ENCODE peak calls at places on chromosomes 16 and 17, in six cellular contexts. W is heart left ventricle; Z is hepatocyte; T is uterus; V is GM12864; K is CD4-positive, alpha-beta T cell. J is an unnamed sample.

GRCh38 chr16:87757841-87758426 is 7.9 kb downstream of the KLHDC4 start:
- DNase-seq in W (no peak), Z (no peak), T (no peak), V (no peak), K (no peak), J (no peak)

GRCh38 chr17:6104956-6105355 is 34.8 kb downstream of the WSCD1 start:
- DNase-seq in W (no peak), Z (no peak), T (no peak), V (no peak), K (no peak), J (no peak)

GRCh38 chr17:80248001-80248893 is 12.4 kb upstream of the RNF213 start:
- DNase-seq in W (no peak), Z (no peak), T (no peak), V (no peak), K (no peak), J (no peak)

GRCh38 chr16:30767767-30768465 is 5.8 kb downstream of the RNF40 start:
- DNase-seq in W (no peak), Z (no peak), T (no peak), V (no peak), K (no peak), J (no peak)

GRCh38 chr17:2053380-2054261 is 1.3 kb upstream of the HIC1 start:
- DNase-seq in W (no peak), Z (peak), T (peak), V (no peak), K (peak), J (peak)

GRCh38 chr17:81944858-81945257 is 2.2 kb downstream of the MYADML2 start:
- DNase-seq in W (no peak), Z (no peak), T (no peak), V (no peak), K (no peak), J (no peak)

GRCh38 chr17:56679148-56679766 is 85.8 kb downstream of the NOG start:
- DNase-seq in W (no peak), Z (peak), T (no peak), V (no peak), K (no peak), J (peak)

GRCh38 chr17:72812823-72813222 is 279.7 kb downstream of the SLC39A11 start:
- DNase-seq in W (no peak), Z (no peak), T (no peak), V (no peak), K (no peak), J (no peak)

GRCh38 chr17:39979865-39980401 is 674 bp upstream of the PSMD3 start:
- DNase-seq in W (no peak), Z (peak), T (no peak), V (no peak), K (peak), J (no peak)

GRCh38 chr16:14602443-14602963 is 27.6 kb downstream of the PARN start:
- DNase-seq in W (no peak), Z (no peak), T (no peak), V (no peak), K (no peak), J (no peak)

GRCh38 chr16:14606102-14606501 is 24.0 kb downstream of the PARN start:
- DNase-seq in W (no peak), Z (no peak), T (no peak), V (no peak), K (no peak), J (no peak)

DNA sequence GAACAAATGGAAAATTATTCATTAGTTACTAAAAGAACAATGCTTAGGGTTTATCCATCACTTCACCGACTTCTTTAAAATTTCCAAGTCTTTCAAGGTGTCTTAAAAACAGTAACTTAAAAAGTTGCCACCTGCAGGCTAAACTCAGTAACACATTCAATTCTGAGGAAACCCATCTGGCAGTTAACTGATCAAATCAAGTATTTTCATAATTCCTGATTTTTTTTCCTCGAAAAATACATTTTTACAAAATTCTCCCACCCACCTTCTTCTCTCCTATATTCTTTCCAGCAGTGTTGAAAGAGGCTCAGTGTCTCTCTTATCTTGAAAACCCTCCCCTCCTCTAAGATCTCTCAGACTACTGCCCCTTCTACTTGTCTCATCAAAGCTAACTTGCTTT is 29.9 kb downstream of the PARN start:
- DNase-seq in W (no peak), Z (peak), T (no peak), V (no peak), K (no peak), J (peak)
- TF ChIP-seq CTCF in W (peak), Z (peak), T (no peak), V (peak), K (peak), J (no peak)

GRCh38 chr16:21101631-21102420 is 48.8 kb downstream of the DNAH3 start:
- DNase-seq in W (peak), Z (peak), T (no peak), V (no peak), K (peak), J (no peak)
- TF ChIP-seq CTCF in W (peak), Z (peak), T (no peak), V (peak), K (peak), J (peak)

DNA sequence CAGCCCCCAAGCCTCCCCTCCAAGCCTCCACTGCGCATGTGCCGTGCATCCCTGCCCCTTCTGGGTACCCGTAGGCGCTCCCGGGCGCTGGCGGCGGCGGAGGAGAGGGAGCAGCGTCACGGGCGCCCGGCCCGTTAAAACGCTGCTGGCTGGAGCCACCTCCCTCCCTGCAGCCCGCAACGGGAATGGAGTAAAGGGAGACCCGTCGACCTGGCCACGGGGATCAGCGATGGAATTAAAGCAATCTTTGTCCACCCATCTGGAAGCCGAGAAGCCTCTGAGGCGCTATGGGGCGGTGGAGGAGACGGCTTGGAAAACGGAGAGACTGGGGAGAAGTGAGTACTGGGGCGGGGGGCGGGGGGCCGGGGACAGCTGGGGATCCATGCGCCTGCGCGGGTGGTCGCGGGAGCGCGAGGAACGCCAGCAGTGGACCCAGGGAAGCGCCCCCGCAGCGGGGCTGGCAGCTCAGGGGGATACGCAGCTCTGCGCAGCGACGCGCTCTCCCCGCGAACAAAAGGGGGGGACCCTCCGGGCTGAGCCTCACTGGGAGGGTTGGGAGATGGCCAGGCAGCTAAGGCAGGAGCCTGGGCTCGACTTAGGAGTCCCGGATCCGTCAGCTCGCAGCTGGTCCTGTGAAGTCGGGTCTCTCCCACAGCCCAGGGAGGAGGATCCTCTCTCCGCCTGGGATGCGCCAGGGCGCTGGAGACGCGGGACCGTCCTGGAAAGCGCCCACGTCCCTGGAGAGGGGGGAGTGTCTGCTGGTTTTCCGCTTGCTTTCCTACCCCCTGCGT is at the start of gene BMERB1:
- DNase-seq in W (peak), Z (peak), T (peak), V (no peak), K (peak), J (no peak)
- TF ChIP-seq CTCF in W (no peak), Z (no peak), T (no peak), V (no peak), K (no peak), J (no peak)

GRCh38 chr16:19899605-19899955 is 14.9 kb upstream of the GPRC5B start:
- DNase-seq in W (no peak), Z (no peak), T (no peak), V (no peak), K (no peak), J (no peak)
- TF ChIP-seq CTCF in W (no peak), Z (no peak), T (no peak), V (no peak), K (peak), J (no peak)

J was measured in GM10248.